ENCODE peak calls at places on chromosomes 4 and X, in five cellular contexts. J is mesenchymal stem cell, Y is neuronal stem cell, F is H9, B is trophoblast cell. R is an unnamed sample.

GRCh38 chr4:140426610-140427103 is 791 bp downstream of the CLGN start:
- DNase-seq in F (no peak), J (no peak), Y (peak; percentile 2), B (no peak), R (no peak)

GRCh38 chrX:154329284-154329683 is 33.7 kb downstream of the TKTL1 start:
- DNase-seq in B (no peak), J (no peak), Y (no peak), F (no peak), R (no peak)

GRCh38 chr4:17912011-17912410 is 101.2 kb downstream of the NCAPG start:
- DNase-seq in Y (no peak), B (no peak), J (no peak), F (no peak), R (no peak)

GRCh38 chr4:126269106-126269505 is 954.4 kb downstream of the FAT4 start:
- DNase-seq in Y (no peak), F (no peak), J (no peak), B (no peak), R (no peak)

GRCh38 chr4:52244103-52244772 is 193.1 kb downstream of the SPATA18 start:
- DNase-seq in B (no peak), Y (no peak), J (no peak), F (no peak), R (no peak)

GRCh38 chr4:53640576-53641459 is 49.5 kb upstream of the LNX1 start:
- DNase-seq in F (no peak), Y (peak; percentile 29), J (no peak), B (no peak), R (no peak)

GRCh38 chr4:40916880-40917279 is 167.1 kb downstream of the NSUN7 start:
- DNase-seq in J (peak; percentile 23), F (peak; percentile 82), B (peak; percentile 57), Y (no peak), R (peak; percentile 27)

GRCh38 chr4:7094931-7095330 is 27.1 kb upstream of the GRPEL1 start:
- DNase-seq in Y (no peak), J (no peak), B (no peak), F (no peak), R (no peak)

GRCh38 chr4:3201718-3202702 is 46.9 kb upstream of the MSANTD1 start:
- DNase-seq in J (peak; percentile 16), B (no peak), F (no peak), Y (no peak), R (no peak)

GRCh38 chrX:318068-318738 is 393 bp downstream of the GTPBP6 start:
- DNase-seq in Y (peak; percentile 99), F (peak; percentile 100), B (peak; percentile 99), J (peak; percentile 99), R (peak; percentile 99)

GRCh38 chrX:12825801-12826200 is 34.6 kb downstream of the PRPS2 start:
- DNase-seq in J (peak; percentile 2), F (no peak), B (peak; percentile 72), Y (no peak), R (no peak)

GRCh38 chr4:186037692-186038658 is 31.0 kb upstream of the TLR3 start:
- DNase-seq in B (peak; percentile 60), Y (peak; percentile 82), J (peak; percentile 73), F (no peak), R (no peak)

GRCh38 chr4:184643726-184644125 is 5.5 kb downstream of the CASP3 start:
- DNase-seq in Y (no peak), F (no peak), J (no peak), B (no peak), R (no peak)

GRCh38 chrX:70552174-70552704 is 107.6 kb downstream of the DLG3 start:
- DNase-seq in J (no peak), B (no peak), Y (no peak), F (no peak), R (no peak)

GRCh38 chr4:2698504-2698903 is 57.6 kb downstream of the TNIP2 start:
- DNase-seq in Y (no peak), B (no peak), J (no peak), F (no peak), R (no peak)

GRCh38 chr4:76306882-76307669 is 543 bp downstream of the STBD1 start:
- DNase-seq in B (peak; percentile 68), J (peak; percentile 68), Y (peak; percentile 48), F (peak; percentile 70), R (peak; percentile 44)

GRCh38 chr4:159199827-159200226 is 96.9 kb downstream of the RAPGEF2 start:
- DNase-seq in Y (no peak), F (no peak), J (no peak), B (no peak), R (no peak)

GRCh38 chrX:48826135-48826875 is at the start of gene ERAS:
- DNase-seq in Y (no peak), F (no peak), J (no peak), B (no peak), R (no peak)

GRCh38 chr4:39464886-39465501 is 6.1 kb downstream of the LIAS start:
- DNase-seq in B (no peak), J (peak; percentile 96), Y (no peak), F (no peak), R (no peak)

GRCh38 chr4:19961092-19961491 is 290.6 kb upstream of the SLIT2 start:
- DNase-seq in F (no peak), J (peak; percentile 19), Y (no peak), B (no peak), R (no peak)

GRCh38 chr4:150402968-150403367 is 179.0 kb upstream of the MAB21L2 start:
- DNase-seq in B (no peak), J (no peak), F (no peak), Y (no peak), R (no peak)

GRCh38 chrX:147478899-147479298 is 432.8 kb upstream of the FMR1 start:
- DNase-seq in J (no peak), B (no peak), Y (no peak), F (no peak), R (no peak)

GRCh38 chr4:100907465-100908454 is 389.9 kb upstream of the EMCN start:
- DNase-seq in B (no peak), Y (no peak), J (peak; percentile 12), F (no peak), R (no peak)

GRCh38 chr4:170979736-170980135 is 833.5 kb upstream of the GALNTL6 start:
- DNase-seq in B (no peak), Y (no peak), J (peak; percentile 71), F (peak; percentile 32), R (no peak)

GRCh38 chr4:5976431-5976830 is 41.8 kb downstream of the C4orf50 start:
- DNase-seq in B (no peak), J (no peak), F (peak; percentile 32), Y (no peak), R (no peak)

GRCh38 chr4:11232004-11232403 is 196.7 kb downstream of the HS3ST1 start:
- DNase-seq in F (no peak), J (peak; percentile 22), B (no peak), Y (no peak), R (no peak)

GRCh38 chr4:182806259-182807252 is 110.6 kb downstream of the DCTD start:
- DNase-seq in B (peak; percentile 41), F (peak; percentile 85), Y (peak; percentile 85), J (peak; percentile 75), R (peak; percentile 43)

GRCh38 chr4:73770917-73771316 is 30.5 kb downstream of the CXCL8 start:
- DNase-seq in B (no peak), F (no peak), J (no peak), Y (no peak), R (no peak)

GRCh38 chr4:54230479-54231418 is 1.7 kb downstream of the PDGFRA start:
- DNase-seq in Y (peak; percentile 31), F (peak; percentile 64), J (peak; percentile 47), B (no peak), R (no peak)

GRCh38 chr4:151226004-151226932 is 50.7 kb upstream of the PRSS48 start:
- DNase-seq in B (no peak), Y (no peak), J (peak; percentile 85), F (no peak), R (no peak)

GRCh38 chr4:168619266-168619631 is 122.4 kb downstream of the PALLD start:
- DNase-seq in Y (no peak), F (no peak), J (no peak), B (no peak), R (no peak)

GRCh38 chr4:46992338-46992737 is 1.0 kb downstream of the GABRA4 start:
- DNase-seq in F (no peak), Y (no peak), J (no peak), B (no peak), R (no peak)

GRCh38 chr4:36237366-36238353 is 6.7 kb downstream of the ARAP2 start:
- DNase-seq in F (no peak), Y (no peak), B (no peak), J (no peak), R (no peak)

GRCh38 chr4:140866492-140867005 is 110.4 kb upstream of the TBC1D9 start:
- DNase-seq in J (no peak), Y (peak; percentile 44), F (no peak), B (no peak), R (no peak)

GRCh38 chr4:14867847-14868246 is 134.4 kb upstream of the CPEB2 start:
- DNase-seq in F (no peak), J (no peak), Y (peak; percentile 67), B (no peak), R (no peak)

GRCh38 chr4:143291334-143291733 is 45.3 kb upstream of the GAB1 start:
- DNase-seq in Y (no peak), B (no peak), J (no peak), F (no peak), R (no peak)
- H2BK12ac ChIP-seq in Y (no peak overlapping the region), B (no peak overlapping the region), J (no peak overlapping the region), F (no peak overlapping the region), R (no peak overlapping the region)

GRCh38 chr4:163776961-163777360 is 282.5 kb downstream of the TMA16 start:
- DNase-seq in Y (no peak), J (no peak), B (no peak), F (no peak), R (no peak)
- H2BK12ac ChIP-seq in Y (no peak overlapping the region), J (no peak overlapping the region), B (no peak overlapping the region), F (no peak overlapping the region), R (no peak overlapping the region)

GRCh38 chr4:25633541-25633940 is 22.1 kb upstream of the SLC34A2 start:
- DNase-seq in Y (no peak), B (no peak), J (no peak), F (no peak), R (no peak)

GRCh38 chr4:25632135-25632534 is 23.5 kb upstream of the SLC34A2 start:
- DNase-seq in F (no peak), B (no peak), Y (no peak), J (no peak), R (no peak)

DNA sequence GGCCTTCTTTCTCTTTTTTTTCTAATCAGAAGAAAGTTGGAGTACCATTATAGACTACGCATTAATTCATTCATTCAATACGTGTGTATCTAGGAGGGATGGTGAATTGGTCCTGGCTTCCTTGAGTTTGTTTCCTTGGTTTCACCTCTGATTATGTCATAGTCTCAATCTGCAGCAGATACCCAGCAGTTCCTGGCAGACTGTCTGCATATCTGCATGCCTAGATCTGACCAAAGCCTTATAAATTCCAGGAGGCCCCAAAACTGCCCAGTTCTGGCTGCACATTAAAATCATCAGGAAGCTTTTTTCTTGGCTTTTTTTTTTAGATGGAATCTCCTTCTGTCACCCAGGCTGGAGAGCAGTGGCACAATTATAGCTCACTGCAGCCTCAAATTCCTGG is 27.2 kb upstream of the SLC34A2 start:
- DNase-seq in F (no peak), Y (no peak), J (no peak), B (no peak), R (no peak)
- H2BK12ac ChIP-seq in F (no peak overlapping the region), Y (no peak overlapping the region), J (no peak overlapping the region), B (no peak overlapping the region), R (no peak overlapping the region)

DNA sequence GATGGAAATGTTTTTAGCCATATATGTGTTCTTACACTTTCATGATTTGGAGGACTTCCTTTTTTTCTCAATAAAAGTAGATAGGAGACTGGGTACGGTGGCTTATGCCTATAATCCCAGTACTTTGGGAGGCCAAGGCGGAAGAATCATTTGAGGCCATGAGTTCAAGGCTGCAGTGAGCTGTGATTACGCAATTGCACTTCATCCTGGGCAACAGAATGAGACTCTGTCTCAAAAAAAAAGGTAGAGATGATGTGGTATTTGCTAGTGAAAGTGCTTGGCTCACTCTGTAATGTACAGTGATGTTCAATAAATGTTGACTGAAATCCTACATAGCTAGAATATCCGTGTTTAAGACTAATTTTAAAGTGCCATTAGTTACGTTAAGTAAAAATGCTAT is 27.4 kb downstream of the KLHL2 start:
- DNase-seq in B (no peak), F (no peak), J (no peak), Y (no peak), R (no peak)
- H2BK12ac ChIP-seq in B (no peak overlapping the region), F (no peak overlapping the region), J (no peak overlapping the region), Y (no peak overlapping the region), R (no peak overlapping the region)